ENCODE peak calls at places on chromosomes 3 and 15, in four cellular contexts. V is fibroblast of mammary gland, A is RWPE1, I is cardiac muscle cell. X is an unnamed sample.

GRCh38 chr3:170132335-170132734 is 49.2 kb downstream of the PHC3 start:
- DNase-seq in V (peak; percentile 50), A (no peak), I (peak; percentile 24), X (no peak)

GRCh38 chr15:91117375-91117774 is 17.3 kb downstream of the SV2B start:
- DNase-seq in V (no peak), A (no peak), I (no peak), X (no peak)

GRCh38 chr3:46191730-46192129 is 16.4 kb downstream of the CCR1 start:
- DNase-seq in V (no peak), A (no peak), I (no peak), X (peak; percentile 55)

GRCh38 chr15:31768055-31768454 is 262.3 kb upstream of the CHRNA7 start:
- DNase-seq in V (no peak), A (no peak), I (no peak), X (no peak)

GRCh38 chr3:10783360-10784346 is 32.4 kb upstream of the SLC6A11 start:
- DNase-seq in V (peak; percentile 40), A (peak; percentile 34), I (peak; percentile 41), X (peak; percentile 51)

GRCh38 chr15:92087211-92087610 is 233.7 kb downstream of the SLCO3A1 start:
- DNase-seq in V (no peak), A (no peak), I (no peak), X (no peak)

GRCh38 chr3:44439499-44440295 is 37.8 kb downstream of the ZNF445 start:
- DNase-seq in V (peak; percentile 87), A (no peak), I (peak; percentile 99), X (no peak)

GRCh38 chr3:97871788-97872187 is 50.0 kb downstream of the CRYBG3 start:
- DNase-seq in V (peak; percentile 54), A (no peak), I (peak; percentile 59), X (peak; percentile 39)

DNA sequence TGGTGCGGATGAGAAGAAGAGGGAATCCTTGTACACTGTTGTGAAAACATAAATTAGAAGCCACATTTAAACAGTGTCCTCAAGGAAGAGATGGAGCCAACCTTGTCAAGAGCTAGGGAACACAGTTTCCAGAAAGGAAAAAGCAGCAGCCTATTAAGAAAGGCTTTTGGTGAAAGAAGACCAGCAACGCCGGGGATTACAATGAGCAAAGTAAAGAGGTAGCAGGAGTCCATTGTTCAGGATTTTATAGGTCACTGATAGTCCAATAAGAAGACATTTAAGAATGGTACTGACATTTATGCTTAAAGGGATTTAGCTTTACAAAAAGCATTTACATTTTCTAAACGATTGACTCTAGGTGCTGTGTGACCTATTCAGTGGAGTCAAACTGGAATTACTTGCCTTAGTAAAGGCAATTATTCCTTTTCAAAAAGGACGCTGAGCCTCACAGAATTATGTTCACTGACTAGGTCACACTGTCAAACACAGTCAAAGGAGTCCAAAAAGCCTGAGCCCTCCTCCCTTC is 40.8 kb downstream of the CSNK1G1 start:
- DNase-seq in V (no peak), A (no peak), I (no peak), X (no peak)
- TF ChIP-seq CTCF in V (no peak), A (no peak), I (no peak), X (no peak)

GRCh38 chr15:69749797-69750196 is 297.2 kb downstream of the RPLP1 start:
- DNase-seq in V (no peak), A (peak; percentile 34), I (no peak), X (peak; percentile 21)
- TF ChIP-seq CTCF in V (peak; percentile 36), A (no peak), I (peak; percentile 26), X (peak; percentile 54)

DNA sequence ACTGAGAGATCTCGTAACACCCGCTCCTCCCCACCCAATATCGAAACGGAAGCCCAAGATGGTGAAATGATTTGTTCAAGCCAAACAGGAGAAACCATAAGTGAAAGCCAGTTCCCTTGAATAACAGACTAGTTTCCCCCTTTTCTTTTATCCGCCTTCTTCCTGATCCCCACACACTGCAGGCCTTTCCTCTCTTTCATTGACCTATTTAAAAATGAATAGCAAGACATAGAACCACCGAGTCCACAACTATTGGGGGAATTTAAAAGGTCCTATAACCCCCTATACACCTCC is 382 bp upstream of the COX17 start:
- DNase-seq in V (no peak), A (no peak), I (no peak), X (no peak)
- TF ChIP-seq CTCF in V (no peak), A (no peak), I (no peak), X (no peak)

DNA sequence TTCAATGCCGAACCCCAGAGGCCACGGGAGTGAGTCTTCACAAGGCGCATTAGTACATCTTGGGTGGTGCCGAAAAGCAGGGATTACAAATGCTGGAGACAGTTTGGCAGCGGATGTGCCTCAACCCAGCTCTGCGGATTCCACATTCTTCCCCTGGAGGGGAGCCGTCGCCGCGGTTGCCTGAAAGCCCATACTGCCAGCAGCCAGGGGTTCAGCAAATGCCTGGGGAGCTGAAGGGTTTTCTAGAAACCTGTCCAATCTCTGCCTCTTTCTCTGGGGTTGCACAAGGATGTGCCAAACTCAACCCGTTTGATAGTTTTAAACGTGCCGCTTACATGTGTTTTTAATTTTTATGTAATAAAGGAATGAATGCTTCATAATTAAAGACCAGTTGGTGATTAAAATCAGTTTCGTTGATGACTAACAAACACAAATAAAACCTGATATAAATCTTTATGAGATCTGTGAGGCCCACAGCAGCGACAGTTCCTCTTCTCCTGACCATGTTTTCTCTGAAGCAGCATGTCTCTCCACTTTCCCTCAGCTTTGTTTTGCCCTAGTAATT is 74.6 kb upstream of the LEKR1 start:
- DNase-seq in V (peak; percentile 94), A (peak; percentile 62), I (peak; percentile 87), X (no peak)
- TF ChIP-seq CTCF in V (peak; percentile 23), A (no peak), I (peak; percentile 9), X (no peak)

GRCh38 chr3:50255251-50255615 is 13.7 kb upstream of the SEMA3B start:
- DNase-seq in V (no peak), A (no peak), I (no peak), X (peak; percentile 68)

GRCh38 chr3:50257990-50258389 is 11.0 kb upstream of the SEMA3B start:
- DNase-seq in V (no peak), A (no peak), I (no peak), X (no peak)

GRCh38 chr3:50256978-50257890 is 11.7 kb upstream of the SEMA3B start:
- DNase-seq in V (no peak), A (no peak), I (no peak), X (peak; percentile 67)

GRCh38 chr3:50251220-50251619 is 15.2 kb downstream of the GNAI2 start:
- DNase-seq in V (peak; percentile 98), A (peak; percentile 78), I (peak; percentile 73), X (peak; percentile 96)

DNA sequence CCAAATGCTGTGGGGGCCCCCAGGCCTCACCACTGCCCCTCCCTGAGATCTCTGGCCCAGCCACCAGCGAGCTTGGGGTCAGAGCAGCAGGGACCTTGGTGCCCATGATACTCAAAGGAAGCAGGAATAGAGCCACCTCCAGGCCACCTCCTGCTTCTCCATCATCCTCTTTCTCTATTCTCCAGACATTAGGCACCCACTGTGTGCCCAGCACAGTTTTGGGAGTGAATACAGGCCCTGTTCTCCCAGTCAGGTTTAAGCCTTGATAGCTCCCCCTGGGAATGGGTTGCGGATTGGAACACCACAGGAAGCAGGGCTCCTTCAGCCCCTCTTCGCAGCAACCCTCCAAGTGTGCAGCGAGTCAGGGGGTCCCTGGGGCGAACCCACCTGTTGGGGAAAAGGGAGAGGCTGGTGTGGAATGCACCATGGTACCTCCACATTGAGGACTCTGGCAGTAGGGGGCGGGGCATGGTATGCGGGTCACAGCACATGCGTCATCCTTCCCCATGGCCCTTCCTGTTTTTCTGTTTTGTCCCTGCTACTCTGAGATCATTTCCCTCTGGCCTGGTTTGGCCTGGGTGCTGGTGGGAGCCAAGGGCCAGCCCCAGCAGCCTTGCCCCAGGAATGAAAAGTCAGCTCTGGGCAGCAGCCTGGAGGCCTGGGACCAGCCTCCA is 14.2 kb upstream of the SEMA3B start:
- DNase-seq in V (peak; percentile 79), A (peak; percentile 59), I (peak; percentile 75), X (peak; percentile 64)
- TF ChIP-seq CTCF in V (no peak), A (no peak), I (no peak), X (no peak)

GRCh38 chr3:142210144-142210543 is 15.2 kb downstream of the GK5 start:
- DNase-seq in V (no peak), A (no peak), I (peak; percentile 68), X (no peak)

GRCh38 chr3:142210608-142211007 is 14.8 kb downstream of the GK5 start:
- DNase-seq in V (peak; percentile 65), A (no peak), I (peak; percentile 63), X (no peak)

GRCh38 chr3:142209655-142210054 is 15.7 kb downstream of the GK5 start:
- DNase-seq in V (peak; percentile 96), A (peak; percentile 47), I (peak; percentile 96), X (peak; percentile 88)

GRCh38 chr3:142213298-142213697 is 12.1 kb downstream of the GK5 start:
- DNase-seq in V (peak; percentile 76), A (no peak), I (peak; percentile 95), X (peak; percentile 73)

DNA sequence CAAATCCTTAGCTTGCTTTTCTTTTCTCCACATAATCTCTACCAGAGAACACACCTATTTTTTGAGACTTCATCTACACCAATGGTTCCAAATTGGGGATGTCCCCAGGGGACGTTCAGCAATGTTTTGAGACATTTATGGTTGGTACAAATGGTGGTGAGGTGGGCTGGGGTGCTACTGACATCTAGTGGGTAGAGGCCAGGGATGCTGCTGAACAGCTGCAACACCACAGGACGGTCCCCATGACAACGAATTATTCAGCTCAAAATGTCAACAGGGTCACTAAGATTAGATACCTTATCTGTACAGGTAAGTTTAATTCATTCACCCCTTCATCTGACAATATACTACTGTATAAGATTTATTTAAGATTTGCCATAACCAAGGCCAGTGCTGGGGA is 14.4 kb downstream of the GK5 start:
- DNase-seq in V (peak; percentile 19), A (no peak), I (peak; percentile 50), X (no peak)
- TF ChIP-seq CTCF in V (peak; percentile 17), A (no peak), I (peak; percentile 32), X (peak; percentile 10)

GRCh38 chr15:70859998-70860397 is 6.0 kb upstream of the LARP6 start:
- DNase-seq in V (no peak), A (no peak), I (no peak), X (no peak)

GRCh38 chr15:70857547-70858265 is 3.7 kb upstream of the LARP6 start:
- DNase-seq in V (no peak), A (no peak), I (peak; percentile 36), X (no peak)

GRCh38 chr15:70856177-70856883 is 2.4 kb upstream of the LARP6 start:
- DNase-seq in V (peak; percentile 34), A (no peak), I (peak; percentile 56), X (no peak)

GRCh38 chr15:70856884-70857546 is 3.1 kb upstream of the LARP6 start:
- DNase-seq in V (peak; percentile 99), A (peak; percentile 82), I (peak; percentile 99), X (peak; percentile 88)

DNA sequence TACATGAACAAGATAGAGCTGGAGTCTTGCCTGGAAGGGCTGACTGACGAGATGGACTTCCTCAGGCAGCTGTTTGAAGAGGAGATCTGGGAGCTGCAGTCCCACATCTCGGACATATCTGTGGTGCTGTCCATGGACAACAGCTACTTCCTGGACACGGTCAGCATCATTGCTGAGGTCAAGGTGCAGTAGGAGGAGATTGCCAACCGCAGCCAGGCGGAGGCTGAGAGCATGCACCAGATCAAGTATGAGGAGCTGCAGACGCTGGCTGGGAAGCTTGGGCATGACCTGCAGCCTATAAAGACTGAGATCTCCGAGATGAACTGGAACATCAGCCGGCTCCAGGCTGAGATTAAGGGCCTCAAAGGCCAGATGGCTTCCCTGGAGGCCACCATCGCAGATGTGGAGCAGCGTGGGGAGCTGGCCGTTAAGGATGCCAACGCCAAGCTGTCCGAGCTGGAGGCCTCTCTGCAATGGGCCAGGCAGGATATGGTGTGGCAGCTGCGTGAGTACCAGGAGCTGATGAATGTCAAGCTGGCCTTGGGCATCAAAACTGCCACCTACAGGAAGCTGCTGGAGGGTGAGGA is 5.5 kb upstream of the LARP6 start:
- DNase-seq in V (no peak), A (no peak), I (peak; percentile 20), X (no peak)
- TF ChIP-seq CTCF in V (no peak), A (no peak), I (no peak), X (no peak)